ENCODE peak calls at places on chromosomes 3 and 15, in four cellular contexts. E, W, A and X are unnamed samples.

GRCh38 chr15:39869251-39869650 is 50.8 kb downstream of the GPR176 start:
- DNase-seq in E (no peak), W (no peak), A (no peak), X (no peak)

GRCh38 chr3:172777901-172778300 is 27.4 kb downstream of the ECT2 start:
- DNase-seq in E (no peak), W (no peak), A (no peak), X (no peak)

GRCh38 chr3:167969554-167969953 is 126.2 kb downstream of the GOLIM4 start:
- DNase-seq in W (no peak), E (no peak), A (no peak), X (no peak)

GRCh38 chr3:196757876-196758739 is 18.5 kb downstream of the PAK2 start:
- DNase-seq in E (no peak), A (no peak), W (no peak), X (no peak)

GRCh38 chr3:186719945-186720739 is 3.0 kb downstream of the KNG1 start:
- DNase-seq in A (no peak), W (no peak), E (no peak), X (no peak)

GRCh38 chr15:76038512-76038911 is 21.3 kb upstream of the TMEM266 start:
- DNase-seq in A (no peak), E (no peak), W (no peak), X (no peak)

GRCh38 chr3:15815696-15816095 is 17.9 kb upstream of the ANKRD28 start:
- DNase-seq in A (no peak), E (no peak), W (no peak), X (no peak)

GRCh38 chr3:49112262-49112661 is 7.7 kb upstream of the QARS1 start:
- DNase-seq in A (no peak), E (no peak), W (no peak), X (no peak)

GRCh38 chr3:183381179-183381578 is 47.2 kb downstream of the MCF2L2 start:
- DNase-seq in A (no peak), W (no peak), E (no peak), X (no peak)

GRCh38 chr15:85600001-85600400 is 194.7 kb downstream of the KLHL25 start:
- DNase-seq in E (no peak), A (no peak), W (no peak), X (no peak)

GRCh38 chr3:179398574-179399249 is 51.2 kb downstream of the MFN1 start:
- DNase-seq in A (no peak), E (no peak), W (no peak), X (no peak)

GRCh38 chr15:86336051-86336788 is 256.5 kb downstream of the AGBL1 start:
- DNase-seq in E (no peak), A (no peak), W (no peak), X (peak; percentile 41)

GRCh38 chr3:11437506-11437905 is 165.3 kb downstream of the ATG7 start:
- DNase-seq in E (no peak), A (no peak), W (no peak), X (no peak)

GRCh38 chr3:127747751-127748521 is 74.4 kb downstream of the MGLL start:
- DNase-seq in W (peak; percentile 71), A (peak; percentile 89), E (peak; percentile 57), X (peak; percentile 52)

GRCh38 chr3:46646700-46647099 is 34.4 kb downstream of the FAM240A start:
- DNase-seq in W (no peak), E (no peak), A (no peak), X (no peak)

GRCh38 chr15:58958811-58959210 is 25.3 kb upstream of the SLTM start:
- DNase-seq in E (no peak), A (no peak), W (no peak), X (no peak)

GRCh38 chr3:150783334-150783733 is 20.4 kb upstream of the SIAH2 start:
- DNase-seq in W (no peak), A (no peak), E (no peak), X (no peak)

GRCh38 chr15:28913171-28913765 is 27.5 kb downstream of the APBA2 start:
- DNase-seq in W (no peak), E (no peak), A (no peak), X (no peak)

GRCh38 chr15:28914046-28914445 is 28.3 kb downstream of the APBA2 start:
- DNase-seq in A (no peak), W (no peak), E (no peak), X (no peak)

GRCh38 chr15:28909958-28910500 is 24.3 kb downstream of the APBA2 start:
- DNase-seq in A (no peak), W (no peak), E (no peak), X (no peak)

GRCh38 chr15:28912422-28912821 is 26.6 kb downstream of the APBA2 start:
- DNase-seq in E (no peak), W (no peak), A (no peak), X (no peak)

GRCh38 chr15:28911295-28911979 is 25.7 kb downstream of the APBA2 start:
- DNase-seq in W (no peak), E (no peak), A (no peak), X (no peak)
- TF ChIP-seq POLR2A in W (no peak), E (no peak), A (no peak), X (no peak)

GRCh38 chr3:64082411-64082810 is 59.1 kb upstream of the PSMD6 start:
- DNase-seq in W (no peak), A (no peak), E (no peak), X (no peak)

GRCh38 chr3:64082917-64083587 is 59.8 kb upstream of the PSMD6 start:
- DNase-seq in A (no peak), E (peak; percentile 32), W (no peak), X (no peak)

GRCh38 chr3:64078966-64079365 is 55.7 kb upstream of the PSMD6 start:
- DNase-seq in A (no peak), W (peak; percentile 25), E (no peak), X (no peak)

GRCh38 chr3:64079369-64080160 is 56.3 kb upstream of the PSMD6 start:
- DNase-seq in W (no peak), E (no peak), A (no peak), X (no peak)

DNA sequence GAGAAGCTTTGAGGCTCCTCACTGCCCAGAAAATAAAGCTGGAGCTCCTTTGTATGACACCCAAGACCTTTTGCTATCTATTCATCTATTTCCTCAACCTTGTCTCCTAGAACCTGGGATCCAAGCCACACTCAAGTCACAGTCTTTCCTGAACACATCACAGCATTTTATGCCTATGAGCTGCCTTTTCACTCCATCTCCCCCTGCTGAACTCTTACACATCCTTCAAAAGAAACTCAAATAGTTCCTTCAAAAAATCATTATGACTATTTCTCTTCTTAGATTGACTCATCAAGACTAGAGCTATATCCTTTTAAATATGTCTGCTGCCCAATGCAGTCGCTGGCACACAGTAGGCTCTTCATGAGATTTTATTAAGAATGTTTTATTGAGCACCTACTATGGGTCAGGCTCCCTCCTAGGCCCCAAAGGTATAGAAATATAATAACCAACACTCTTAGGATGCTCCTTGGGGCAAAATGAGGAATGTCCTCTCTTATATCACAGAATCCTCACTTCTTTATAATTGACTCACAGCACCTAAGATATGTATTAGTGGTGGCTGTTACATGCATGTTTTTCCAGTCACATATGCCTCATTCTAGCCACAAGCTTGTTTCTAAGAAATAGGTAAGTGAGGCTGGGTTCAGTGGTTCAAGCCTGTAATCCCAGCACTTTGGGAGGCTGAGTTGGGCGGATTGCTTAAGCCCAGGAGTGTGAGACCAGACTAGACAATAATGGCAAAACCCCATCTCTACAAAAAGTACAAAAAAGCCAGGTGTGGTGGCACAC is 57.7 kb upstream of the PSMD6 start:
- DNase-seq in W (no peak), A (no peak), E (no peak), X (no peak)
- TF ChIP-seq POLR2A in W (no peak), A (no peak), E (no peak), X (no peak)

GRCh38 chr3:25664810-25665645 is at the start of gene TOP2B:
- DNase-seq in W (peak; percentile 94), A (peak; percentile 97), E (peak; percentile 96), X (peak; percentile 97)

GRCh38 chr3:25662921-25663320 is 1.8 kb downstream of the TOP2B start:
- DNase-seq in W (no peak), E (no peak), A (no peak), X (no peak)

GRCh38 chr3:25665646-25666136 is 984 bp upstream of the TOP2B start:
- DNase-seq in W (no peak), A (no peak), E (no peak), X (no peak)

GRCh38 chr3:25663324-25664065 is 1.2 kb downstream of the TOP2B start:
- DNase-seq in A (no peak), E (no peak), W (no peak), X (no peak)

GRCh38 chr3:25664066-25664809 is 469 bp downstream of the TOP2B start:
- DNase-seq in W (peak; percentile 53), A (peak; percentile 80), E (peak; percentile 73), X (peak; percentile 74)
- TF ChIP-seq POLR2A in W (no peak), A (no peak), E (no peak), X (no peak)

GRCh38 chr15:82995076-82995475 is 9.1 kb downstream of the RAMAC start:
- DNase-seq in E (no peak), A (no peak), W (no peak), X (no peak)

GRCh38 chr15:82995938-82996337 is 9.9 kb downstream of the RAMAC start:
- DNase-seq in W (no peak), A (no peak), E (no peak), X (no peak)

GRCh38 chr15:82999426-82999825 is 12.0 kb downstream of the C15orf40 start:
- DNase-seq in A (no peak), E (no peak), W (no peak), X (no peak)

GRCh38 chr15:82999905-83000671 is 11.4 kb downstream of the C15orf40 start:
- DNase-seq in A (no peak), W (no peak), E (no peak), X (no peak)
- TF ChIP-seq POLR2A in A (no peak), W (no peak), E (no peak), X (no peak)

GRCh38 chr15:68192804-68193521 is 12.2 kb downstream of the CALML4 start:
- DNase-seq in A (peak; percentile 76), W (no peak), E (no peak), X (no peak)
- TF ChIP-seq POLR2A in A (no peak), W (no peak), E (no peak), X (no peak)

GRCh38 chr15:31365655-31366127 is 39.1 kb downstream of the KLF13 start:
- DNase-seq in A (peak; percentile 98), E (peak; percentile 87), W (peak; percentile 95), X (peak; percentile 92)
- TF ChIP-seq POLR2A in A (peak; percentile 31), E (peak; percentile 32), W (no peak), X (no peak)

GRCh38 chr3:51984269-51984647 is 923 bp downstream of the ACY1 start:
- DNase-seq in W (no peak), E (no peak), A (no peak), X (no peak)

GRCh38 chr3:51983578-51984268 is 388 bp downstream of the ACY1 start:
- DNase-seq in E (no peak), A (no peak), W (no peak), X (no peak)

GRCh38 chr3:51985063-51985462 is 1.7 kb downstream of the ACY1 start:
- DNase-seq in W (no peak), A (no peak), E (no peak), X (no peak)

GRCh38 chr3:51982352-51982837 is 940 bp upstream of the ACY1 start:
- DNase-seq in A (no peak), W (no peak), E (no peak), X (no peak)

GRCh38 chr3:51982838-51983577 is at the start of gene ACY1:
- DNase-seq in W (peak; percentile 67), E (peak; percentile 88), A (peak; percentile 93), X (peak; percentile 80)
- TF ChIP-seq POLR2A in W (no peak), E (peak; percentile 74), A (peak; percentile 86), X (no peak)